ENCODE peak calls at places on chromosomes 7 and 10, in seven cellular contexts. I is RWPE1, Q is SJSA1, H is aorta, E is IMR-90, R is ovary, J is sigmoid colon. B is an unnamed sample.

GRCh38 chr7:12423355-12423994 is 19.8 kb upstream of the VWDE start:
- DNase-seq in H (no peak), I (peak), R (no peak), E (peak), J (no peak), Q (no peak), B (no peak)

GRCh38 chr10:132349766-132350165 is 17.8 kb downstream of the LRRC27 start:
- DNase-seq in E (no peak), H (peak), I (no peak), R (no peak), Q (no peak), J (peak), B (no peak)

GRCh38 chr7:200290-200689 is 7.9 kb downstream of the FAM20C start:
- DNase-seq in I (no peak), H (no peak), E (no peak), J (no peak), R (no peak), Q (no peak), B (no peak)

GRCh38 chr7:159093351-159093971 is 51.2 kb downstream of the VIPR2 start:
- DNase-seq in R (no peak), I (no peak), J (peak), Q (no peak), E (no peak), H (peak), B (no peak)

GRCh38 chr7:2856388-2857169 is 12.5 kb upstream of the GNA12 start:
- DNase-seq in J (no peak), R (no peak), I (no peak), Q (no peak), H (no peak), E (no peak), B (no peak)

GRCh38 chr7:81949306-81949705 is 179.5 kb upstream of the HGF start:
- DNase-seq in H (no peak), E (no peak), J (no peak), Q (no peak), R (no peak), I (no peak), B (no peak)

GRCh38 chr10:87505366-87506113 is 847 bp downstream of the MINPP1 start:
- DNase-seq in H (peak), E (peak), Q (peak), R (peak), I (peak), J (peak), B (no peak)

GRCh38 chr7:5143935-5144903 is 45.8 kb upstream of the WIPI2 start:
- DNase-seq in J (no peak), E (peak), R (no peak), I (no peak), Q (no peak), H (no peak), B (no peak)

GRCh38 chr10:30390207-30390606 is 41.1 kb upstream of the MTPAP start:
- DNase-seq in R (no peak), E (no peak), J (no peak), I (no peak), Q (no peak), H (no peak), B (no peak)

GRCh38 chr7:33692956-33693355 is 212.4 kb upstream of the BMPER start:
- DNase-seq in J (no peak), E (peak), H (no peak), I (peak), Q (no peak), R (no peak), B (no peak)

GRCh38 chr10:97584060-97584797 is at the start of gene HOGA1:
- DNase-seq in H (peak), R (no peak), Q (peak), J (no peak), E (peak), I (peak), B (peak)

GRCh38 chr7:7764515-7765138 is 46.2 kb upstream of the RPA3 start:
- DNase-seq in I (no peak), H (no peak), Q (no peak), R (no peak), E (no peak), J (no peak), B (peak)

GRCh38 chr7:7766671-7767070 is 48.3 kb upstream of the RPA3 start:
- DNase-seq in J (no peak), R (no peak), I (no peak), H (no peak), Q (no peak), E (peak), B (no peak)

GRCh38 chr7:7761340-7761973 is 43.0 kb upstream of the RPA3 start:
- DNase-seq in J (no peak), H (no peak), Q (no peak), I (peak), E (peak), R (no peak), B (no peak)

GRCh38 chr7:7765422-7765821 is 47.0 kb upstream of the RPA3 start:
- DNase-seq in H (no peak), Q (no peak), E (no peak), R (no peak), I (peak), J (no peak), B (peak)

DNA sequence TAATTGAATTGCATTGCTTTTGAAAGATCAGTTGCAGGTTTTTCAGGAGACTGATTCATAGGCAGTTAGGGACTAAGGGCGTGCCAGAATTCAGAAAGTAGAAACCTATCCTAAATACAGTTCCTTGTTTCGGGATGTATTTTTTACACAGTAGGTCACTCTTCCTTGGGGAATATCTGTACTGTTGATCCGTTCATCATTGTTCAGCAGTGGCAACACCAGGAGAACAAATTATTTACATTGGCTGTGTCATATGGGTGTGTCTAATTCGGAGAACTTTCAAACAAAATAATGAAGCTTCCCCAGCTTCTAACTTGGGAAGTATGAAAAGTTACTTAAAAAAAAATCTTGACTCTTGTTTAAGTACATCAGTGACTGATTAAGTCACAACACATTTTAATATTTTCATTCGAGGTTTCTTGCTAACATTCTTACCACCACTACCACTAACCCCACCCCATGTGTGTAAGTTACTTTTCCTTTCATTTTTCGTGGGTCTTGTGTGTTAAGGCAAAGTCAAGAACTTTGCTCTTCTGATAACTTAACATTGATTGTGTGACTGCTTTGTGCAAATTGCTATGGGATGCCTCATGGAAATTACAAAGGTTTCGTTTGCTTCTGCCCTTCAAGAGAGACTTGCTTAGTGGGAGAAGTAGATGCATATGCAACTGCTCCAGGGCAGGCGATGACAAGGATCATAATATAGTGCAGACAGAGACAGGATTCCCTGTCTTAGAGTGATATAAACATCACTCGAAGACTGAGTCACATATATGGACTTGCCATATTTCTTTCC is 43.8 kb upstream of the RPA3 start:
- DNase-seq in R (no peak), I (peak), E (peak), Q (no peak), J (no peak), H (no peak), B (peak)
- H3K27ac ChIP-seq in R (no peak), I (no peak), E (peak), Q (peak), J (peak), H (no peak), B (peak)

GRCh38 chr10:126235091-126235978 is 152.9 kb downstream of the ADAM12 start:
- DNase-seq in E (no peak), H (no peak), Q (no peak), J (no peak), I (no peak), R (no peak), B (no peak)
- H3K27ac ChIP-seq in E (no peak), H (no peak), Q (no peak), J (no peak), I (no peak), R (no peak), B (no peak)

GRCh38 chr10:101525848-101526247 is 62.2 kb downstream of the POLL start:
- DNase-seq in J (no peak), R (no peak), Q (no peak), I (no peak), E (no peak), H (no peak), B (no peak)
- H3K27ac ChIP-seq in J (no peak), R (no peak), Q (no peak), I (no peak), E (no peak), H (no peak), B (no peak)

GRCh38 chr7:155303897-155304296 is 6.2 kb downstream of the INSIG1 start:
- DNase-seq in R (no peak), H (no peak), I (no peak), E (no peak), Q (no peak), J (no peak), B (no peak)

GRCh38 chr7:155308330-155309020 is 10.8 kb downstream of the INSIG1 start:
- DNase-seq in E (no peak), H (no peak), I (no peak), Q (no peak), J (no peak), R (no peak), B (no peak)

GRCh38 chr7:155305251-155305904 is 7.7 kb downstream of the INSIG1 start:
- DNase-seq in R (no peak), H (no peak), J (no peak), Q (no peak), I (no peak), E (no peak), B (no peak)

GRCh38 chr7:155309021-155309338 is 11.3 kb downstream of the INSIG1 start:
- DNase-seq in I (no peak), J (no peak), R (no peak), E (no peak), H (no peak), Q (no peak), B (no peak)

DNA sequence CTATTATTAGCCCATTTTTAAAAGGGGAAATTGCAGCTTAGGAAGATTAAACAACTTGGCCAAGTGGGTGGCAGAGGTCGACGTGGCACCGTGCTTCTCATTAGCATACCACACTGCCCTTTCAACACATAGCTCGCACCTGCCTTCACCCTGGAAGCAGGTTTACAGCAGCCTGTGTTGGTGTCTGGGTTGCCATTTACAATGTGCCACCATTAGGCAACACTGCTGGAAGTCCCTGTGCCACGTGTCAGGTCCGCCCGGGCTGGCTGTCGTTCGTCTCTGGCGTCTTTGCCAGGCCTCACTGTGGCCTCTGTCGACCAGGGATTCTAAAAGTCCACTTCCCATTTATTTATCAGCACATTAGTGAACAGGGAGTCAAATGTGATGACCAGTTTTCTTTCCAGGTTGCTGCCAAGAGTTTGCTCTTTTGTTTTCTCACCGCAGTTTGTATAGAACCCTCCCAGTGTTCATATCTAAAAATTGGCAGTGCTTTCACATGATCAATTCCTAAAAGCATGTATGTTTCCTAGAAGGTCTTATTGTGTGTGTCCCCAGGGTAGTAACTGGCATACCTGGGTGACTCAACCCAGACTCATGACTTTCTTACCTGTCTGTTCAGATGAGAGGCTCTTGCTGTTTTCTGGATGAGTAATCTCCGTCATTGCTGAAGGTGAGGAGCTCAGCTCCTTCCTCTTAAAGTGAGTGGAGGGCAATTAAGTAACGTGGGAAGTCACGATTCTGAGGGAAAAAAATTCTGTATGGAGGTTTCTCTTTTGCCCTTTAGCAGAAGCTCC is 9.2 kb downstream of the INSIG1 start:
- DNase-seq in Q (no peak), E (no peak), J (no peak), H (no peak), I (peak), R (no peak), B (peak)
- H3K27ac ChIP-seq in Q (no peak), E (no peak), J (no peak), H (no peak), I (peak), R (no peak), B (peak)

GRCh38 chr7:140384894-140385650 is 13.3 kb downstream of the SLC37A3 start:
- DNase-seq in J (peak), H (no peak), I (no peak), Q (no peak), R (no peak), E (peak), B (no peak)

GRCh38 chr7:140391634-140392033 is 6.7 kb downstream of the SLC37A3 start:
- DNase-seq in R (no peak), I (no peak), J (no peak), H (no peak), E (no peak), Q (no peak), B (no peak)

GRCh38 chr7:140390034-140390433 is 8.3 kb downstream of the SLC37A3 start:
- DNase-seq in H (no peak), R (no peak), E (no peak), Q (no peak), J (peak), I (no peak), B (no peak)

GRCh38 chr7:140390466-140391190 is 7.7 kb downstream of the SLC37A3 start:
- DNase-seq in E (peak), J (peak), Q (no peak), R (no peak), H (no peak), I (no peak), B (no peak)

DNA sequence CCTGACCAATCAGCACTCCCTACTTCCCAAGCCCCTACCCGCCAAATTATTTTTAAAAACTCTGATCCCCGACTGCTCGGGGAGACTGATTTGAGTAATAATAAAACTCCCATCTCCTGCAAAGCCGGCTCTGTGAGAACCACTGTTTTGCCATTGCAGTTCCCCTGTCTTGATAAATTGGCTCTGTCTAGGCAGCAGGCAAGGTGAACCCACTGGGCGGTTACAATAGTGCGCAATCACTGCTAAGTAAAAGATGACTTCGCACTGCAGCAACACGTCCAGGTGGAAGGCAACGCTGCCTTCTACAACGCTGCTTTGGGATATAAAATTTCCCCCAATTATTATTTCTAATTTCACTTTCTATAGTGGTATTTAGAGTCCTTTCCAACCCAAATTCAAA is 8.9 kb downstream of the SLC37A3 start:
- DNase-seq in J (no peak), H (no peak), Q (no peak), E (no peak), I (no peak), R (no peak), B (no peak)
- H3K27ac ChIP-seq in J (no peak), H (no peak), Q (no peak), E (no peak), I (no peak), R (no peak), B (no peak)

DNA sequence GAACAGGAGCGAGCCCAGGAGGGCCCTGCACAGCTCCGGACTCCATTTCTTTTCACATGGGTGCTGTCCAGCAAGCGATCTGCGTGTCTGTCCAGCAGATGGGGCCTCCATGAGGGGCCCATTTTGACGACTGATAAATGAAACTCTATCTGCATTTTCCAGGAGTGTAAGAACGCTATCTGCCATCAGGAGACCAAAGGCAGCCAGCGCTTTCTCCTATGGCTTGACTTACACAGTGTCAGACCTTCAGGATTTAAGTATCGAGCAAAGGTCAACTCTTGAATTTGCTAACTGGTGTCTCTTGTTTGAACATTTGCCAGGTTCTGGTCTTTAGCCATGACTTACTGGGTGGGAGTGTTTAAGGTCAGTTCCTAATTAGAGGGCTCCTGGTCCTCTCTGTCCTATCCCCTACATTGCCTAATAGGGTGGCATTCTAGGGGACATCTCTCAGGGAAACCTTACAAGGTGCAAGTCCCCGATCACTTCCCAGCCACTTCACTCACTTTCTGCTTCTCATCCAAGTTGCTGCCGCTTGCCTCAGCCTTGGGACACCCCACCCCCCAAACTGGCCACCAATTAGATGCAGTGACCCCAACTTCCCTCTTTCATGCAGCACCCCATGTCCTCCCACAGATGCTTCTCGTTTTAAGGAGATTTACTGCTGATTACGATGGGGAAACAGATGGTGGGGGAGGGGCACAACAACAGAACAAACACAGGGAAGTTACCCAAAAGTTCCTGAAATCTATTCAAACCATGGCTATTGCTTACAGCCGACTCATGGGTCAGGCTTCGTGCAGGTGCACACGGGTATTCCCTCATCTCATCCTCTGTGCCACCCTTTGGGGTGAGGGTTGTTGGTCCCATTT is 20.0 kb downstream of the VSIR start:
- DNase-seq in I (no peak), R (no peak), Q (no peak), E (no peak), J (peak), H (no peak), B (no peak)
- H3K27ac ChIP-seq in I (peak), R (no peak), Q (no peak), E (no peak), J (peak), H (no peak), B (no peak)

DNA sequence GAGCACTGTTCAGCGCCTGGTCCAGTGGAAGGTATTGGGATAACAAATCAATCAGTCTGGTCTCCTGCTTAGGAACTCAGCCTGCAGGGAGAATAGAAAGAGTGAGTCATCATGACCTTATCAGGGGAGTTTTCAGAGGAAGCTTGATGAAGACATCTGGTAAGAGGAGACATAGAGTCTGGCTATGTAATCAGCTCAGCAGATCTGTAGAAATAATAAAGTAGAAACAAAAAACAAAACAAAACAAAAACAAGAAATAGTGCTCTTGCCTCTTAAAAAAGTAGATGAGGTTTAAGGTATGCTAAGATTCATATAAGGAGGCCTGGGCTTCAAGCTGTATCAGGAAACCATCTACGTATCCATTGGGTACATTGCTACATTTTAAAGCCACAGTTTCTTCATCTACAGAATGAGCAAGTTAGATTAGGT is 14.4 kb downstream of the TAS2R41 start:
- DNase-seq in Q (no peak), I (peak), J (no peak), R (no peak), H (no peak), E (peak), B (peak)
- H3K27ac ChIP-seq in Q (no peak), I (no peak), J (no peak), R (no peak), H (no peak), E (no peak), B (no peak)

GRCh38 chr7:75950111-75950681 is 35.2 kb downstream of the POR start:
- DNase-seq in I (no peak), H (no peak), Q (no peak), R (no peak), E (no peak), J (no peak), B (no peak)

GRCh38 chr7:75953918-75954317 is 39.0 kb downstream of the POR start:
- DNase-seq in R (no peak), H (no peak), I (no peak), J (no peak), E (no peak), Q (no peak), B (no peak)

GRCh38 chr7:75953431-75953830 is 38.5 kb downstream of the POR start:
- DNase-seq in Q (no peak), E (no peak), J (no peak), I (no peak), H (no peak), R (no peak), B (no peak)

GRCh38 chr7:75948179-75948578 is 33.2 kb downstream of the POR start:
- DNase-seq in E (no peak), Q (no peak), R (no peak), J (no peak), I (no peak), H (no peak), B (no peak)

GRCh38 chr7:75951506-75951905 is 36.6 kb downstream of the POR start:
- DNase-seq in R (no peak), J (no peak), E (peak), Q (no peak), H (no peak), I (no peak), B (peak)
- H3K27ac ChIP-seq in R (no peak), J (no peak), E (no peak), Q (no peak), H (no peak), I (peak), B (peak)

DNA sequence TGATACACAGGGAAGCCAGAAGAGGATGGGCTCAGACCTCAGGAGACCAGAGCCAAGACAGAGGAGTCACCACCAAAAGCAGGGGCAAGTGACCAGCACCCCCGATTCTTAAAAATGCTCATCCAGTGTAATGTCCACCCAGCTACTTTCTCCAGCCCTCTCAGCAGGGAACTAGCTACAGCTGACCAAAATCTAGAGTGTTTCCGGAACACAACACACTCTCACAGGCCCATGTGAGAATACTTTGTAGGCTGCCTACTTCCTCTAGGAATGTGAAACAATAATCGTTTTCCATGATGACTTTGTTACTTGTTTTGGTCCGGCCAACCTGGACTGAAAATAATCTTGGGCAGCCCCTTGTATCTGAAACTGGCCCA is 14.5 kb downstream of the PSAP start:
- DNase-seq in E (no peak), J (no peak), R (no peak), Q (no peak), I (no peak), H (no peak), B (no peak)
- H3K27ac ChIP-seq in E (no peak), J (peak), R (no peak), Q (no peak), I (peak), H (peak), B (peak)

B was measured in epithelial cell of prostate.